ENCODE peak calls at places on chromosomes 13 and 19, in five cellular contexts. X is progenitor cell of endocrine pancreas, T is ovary, L is neural crest cell, M is pancreas. K is an unnamed sample.

GRCh38 chr13:111006508-111007031 is 91.7 kb upstream of the ANKRD10 start:
- DNase-seq in L (no peak), M (peak; percentile 79), X (no peak), T (peak; percentile 77), K (peak; percentile 83)

GRCh38 chr19:3440082-3440481 is 40.2 kb downstream of the SMIM24 start:
- DNase-seq in X (no peak), T (no peak), L (no peak), M (peak; percentile 57), K (peak; percentile 57)

GRCh38 chr13:43087960-43088580 is 64.7 kb downstream of the DNAJC15 start:
- DNase-seq in L (no peak), M (no peak), T (no peak), X (no peak), K (no peak)

GRCh38 chr13:25633108-25633507 is 261.3 kb downstream of the ATP8A2 start:
- DNase-seq in T (no peak), X (no peak), L (no peak), M (no peak), K (no peak)

GRCh38 chr13:43368003-43368402 is 344.6 kb downstream of the DNAJC15 start:
- DNase-seq in X (no peak), T (no peak), L (no peak), M (no peak), K (no peak)

GRCh38 chr13:76019421-76020044 is 383.4 kb downstream of the LMO7 start:
- DNase-seq in M (no peak), X (peak; percentile 21), L (peak; percentile 49), T (no peak), K (peak; percentile 11)

GRCh38 chr19:2962018-2962670 is 15.2 kb upstream of the TLE6 start:
- DNase-seq in L (peak; percentile 67), T (no peak), X (peak; percentile 37), M (peak; percentile 65), K (no peak)

GRCh38 chr13:106548064-106548696 is 12.7 kb upstream of the EFNB2 start:
- DNase-seq in X (no peak), L (no peak), M (no peak), T (no peak), K (no peak)

GRCh38 chr13:73598021-73598712 is 536.0 kb downstream of the KLF12 start:
- DNase-seq in M (no peak), L (no peak), X (no peak), T (no peak), K (no peak)

DNA sequence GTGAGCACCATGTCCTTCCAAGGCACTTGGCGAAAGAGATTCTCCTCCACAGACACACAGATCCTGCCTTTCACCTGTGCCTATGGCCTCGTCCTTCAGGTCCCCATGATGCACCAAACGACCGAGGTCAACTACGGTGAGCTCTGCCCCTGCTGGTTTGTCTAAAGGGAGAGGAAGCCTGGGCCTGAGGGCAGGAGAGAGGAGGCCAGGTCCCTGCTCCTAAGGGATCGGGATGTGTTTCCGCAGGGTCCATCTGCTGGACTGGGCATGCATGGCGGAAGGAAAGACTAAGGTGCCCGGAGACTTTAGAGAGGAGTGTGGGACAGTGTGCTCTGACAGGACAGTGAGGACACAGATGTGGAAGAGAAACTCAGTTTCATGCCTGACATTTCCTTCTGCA is 7.6 kb downstream of the SERPINE3 start:
- DNase-seq in L (no peak), T (no peak), X (no peak), M (no peak), K (no peak)
- TF ChIP-seq CTCF in L (no peak), T (no peak), X (no peak), M (no peak), K (no peak)

GRCh38 chr13:60227168-60227567 is 63.4 kb upstream of the DIAPH3 start:
- DNase-seq in M (no peak), T (no peak), L (no peak), X (no peak), K (no peak)

GRCh38 chr13:60229708-60230272 is 66.1 kb upstream of the DIAPH3 start:
- DNase-seq in L (no peak), M (no peak), X (no peak), T (no peak), K (no peak)

GRCh38 chr13:60221581-60221980 is 57.9 kb upstream of the DIAPH3 start:
- DNase-seq in X (no peak), M (no peak), T (no peak), L (no peak), K (no peak)

GRCh38 chr13:60230593-60230992 is 66.9 kb upstream of the DIAPH3 start:
- DNase-seq in M (no peak), X (no peak), L (no peak), T (no peak), K (no peak)

DNA sequence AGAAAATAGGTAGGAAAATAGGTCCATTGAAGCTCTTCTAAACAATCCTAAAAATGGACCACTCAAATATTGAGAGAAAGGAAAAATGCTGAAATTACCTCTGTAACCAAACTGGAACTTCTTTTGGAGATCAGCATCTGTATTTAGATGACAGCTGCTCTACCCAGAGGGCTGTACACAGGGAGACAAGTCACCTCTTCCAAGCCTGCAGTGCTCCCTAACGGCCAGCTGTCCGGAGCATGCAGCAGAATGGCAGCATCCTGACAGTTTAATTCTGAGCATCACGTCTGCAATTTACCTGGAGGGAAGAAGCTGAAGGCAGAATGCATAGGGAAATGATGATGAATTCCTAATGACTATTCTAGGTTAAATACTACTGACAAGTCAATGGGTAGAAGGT is 62.8 kb upstream of the DIAPH3 start:
- DNase-seq in T (no peak), L (no peak), M (peak; percentile 15), X (no peak), K (no peak)
- TF ChIP-seq CTCF in T (no peak), L (peak; percentile 46), M (no peak), X (peak; percentile 37), K (peak; percentile 25)

DNA sequence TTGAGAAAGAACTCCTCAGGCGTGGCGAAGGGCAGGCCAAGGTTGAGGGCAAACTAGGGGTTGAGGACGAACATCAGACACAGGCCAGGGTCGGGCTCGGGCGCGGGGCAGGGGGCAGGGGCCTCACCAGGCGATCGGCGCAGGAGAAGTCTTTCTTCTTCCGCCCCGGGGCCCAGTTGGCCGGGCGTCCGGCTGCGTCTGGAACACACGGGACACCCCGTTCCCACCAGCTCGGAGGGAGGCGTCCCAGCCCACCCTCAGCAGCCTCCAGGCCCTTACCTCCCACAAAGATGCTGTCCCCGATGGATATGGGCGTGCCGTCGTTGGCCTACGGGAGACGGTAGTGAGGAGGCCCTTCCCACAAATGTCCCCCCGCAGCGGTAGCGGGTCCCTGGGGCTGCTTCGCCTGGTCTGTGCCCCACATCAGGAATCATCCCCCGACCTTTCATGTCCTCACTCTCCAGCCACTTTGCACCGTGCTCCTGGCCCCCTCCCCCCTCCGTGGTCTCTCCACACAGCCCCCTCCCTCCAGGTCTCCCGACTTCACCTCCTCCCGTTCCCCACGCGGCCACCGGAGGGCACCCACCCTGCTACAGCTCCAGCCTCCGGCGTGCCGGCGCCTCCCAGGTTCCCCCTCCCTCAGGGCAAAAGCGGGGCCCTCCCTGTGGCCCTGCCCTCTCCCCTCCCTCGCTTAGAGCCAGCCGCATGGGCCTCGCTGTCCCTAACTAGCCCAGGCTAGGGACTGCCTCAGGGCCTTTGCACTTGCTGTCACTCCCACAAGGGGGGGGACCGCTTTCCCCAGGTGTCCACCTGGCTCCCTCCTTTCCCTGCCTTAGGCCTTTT is 4.7 kb downstream of the PNKP start:
- DNase-seq in X (no peak), T (peak; percentile 54), M (peak; percentile 31), L (no peak), K (no peak)
- TF ChIP-seq CTCF in X (peak; percentile 31), T (no peak), M (no peak), L (peak; percentile 41), K (peak; percentile 26)

GRCh38 chr13:45194081-45194939 is 6.5 kb downstream of the KCTD4 start:
- DNase-seq in X (no peak), M (peak; percentile 21), T (peak; percentile 43), L (no peak), K (peak; percentile 37)
- TF ChIP-seq CTCF in X (no peak), M (no peak), T (no peak), L (no peak), K (peak; percentile 50)

GRCh38 chr13:19329365-19329764 is 147.7 kb upstream of the TUBA3C start:
- DNase-seq in X (no peak), T (no peak), L (no peak), M (no peak), K (no peak)
- TF ChIP-seq CTCF in X (no peak), T (no peak), L (no peak), M (no peak), K (no peak)

GRCh38 chr19:38374332-38375097 is at the start of gene PSMD8:
- DNase-seq in L (peak; percentile 92), X (peak; percentile 94), T (peak; percentile 97), M (peak; percentile 99), K (peak; percentile 99)
- TF ChIP-seq CTCF in L (peak; percentile 26), X (peak; percentile 42), T (no peak), M (no peak), K (peak; percentile 36)

DNA sequence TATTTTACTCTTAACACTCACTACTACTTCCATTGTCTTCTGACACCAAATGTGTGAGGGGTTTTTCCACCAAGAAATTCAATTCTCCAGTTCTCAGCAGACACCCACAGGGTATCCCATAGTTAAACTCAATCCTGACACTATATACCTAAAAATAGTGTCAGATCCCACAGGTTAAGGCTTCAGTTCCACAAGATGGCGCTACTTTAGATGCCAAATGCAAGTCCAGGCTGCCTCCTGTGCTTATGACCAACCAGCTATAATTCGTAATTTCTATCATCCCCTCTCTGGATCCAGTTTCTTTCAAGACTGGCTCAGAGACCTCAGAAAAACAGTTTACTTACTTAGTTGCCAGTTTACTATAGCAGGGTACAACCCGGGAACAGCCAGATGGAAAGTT is 1146.2 kb upstream of the SPRY2 start:
- DNase-seq in X (no peak), L (peak; percentile 12), T (no peak), M (peak; percentile 20), K (no peak)
- TF ChIP-seq CTCF in X (peak; percentile 58), L (peak; percentile 57), T (no peak), M (no peak), K (no peak)

GRCh38 chr19:58400916-58401824 is 5.7 kb downstream of the RNF225 start:
- DNase-seq in L (peak; percentile 99), T (peak; percentile 100), M (peak; percentile 99), X (peak; percentile 98), K (peak; percentile 100)
- TF ChIP-seq CTCF in L (no peak), T (no peak), M (no peak), X (no peak), K (peak; percentile 18)

GRCh38 chr19:47794526-47794925 is 9.8 kb downstream of the TPRX1 start:
- DNase-seq in L (no peak), T (no peak), M (no peak), X (no peak), K (no peak)
- TF ChIP-seq CTCF in L (no peak), T (no peak), M (no peak), X (no peak), K (no peak)

GRCh38 chr19:50858896-50859295 is 4.2 kb downstream of the KLK3 start:
- DNase-seq in X (no peak), L (no peak), M (no peak), T (no peak), K (no peak)
- TF ChIP-seq CTCF in X (no peak), L (no peak), M (no peak), T (no peak), K (no peak)

K was measured in left ventricle myocardium inferior.